ENCODE peak calls at places on chromosomes 11 and 22, in four cellular contexts. I is body of pancreas; G is stimulated activated CD8-positive, alpha-beta memory T cell treated with anti-CD3 and anti-CD28 coated beads, Interleukin-4, amount 100 ng/mL, for 1 hour; P is tibial nerve. M is an unnamed sample.

GRCh38 chr22:22085702-22086500 is 103.3 kb upstream of the TOP3B start:
- DNase-seq in I (no peak), G (no peak), P (no peak), M (no peak)

GRCh38 chr22:37163618-37164534 is 14.2 kb upstream of the IL2RB start:
- DNase-seq in I (no peak), G (no peak), P (no peak), M (no peak)

GRCh38 chr11:125777309-125777708 is 1.3 kb downstream of the PATE2 start:
- DNase-seq in I (no peak), G (no peak), P (no peak), M (no peak)

GRCh38 chr11:46380340-46381045 is 976 bp upstream of the MDK start:
- DNase-seq in I (peak; percentile 74), G (no peak), P (peak; percentile 37), M (no peak)

GRCh38 chr22:39316440-39317083 is 2.9 kb downstream of the RPL3 start:
- DNase-seq in I (peak; percentile 84), G (peak; percentile 58), P (peak; percentile 76), M (peak; percentile 66)

GRCh38 chr22:37806409-37807338 is 1.1 kb upstream of the GCAT start:
- DNase-seq in I (peak; percentile 64), G (no peak), P (no peak), M (no peak)

GRCh38 chr11:122375687-122376399 is 259.8 kb upstream of the BLID start:
- DNase-seq in I (no peak), G (no peak), P (no peak), M (no peak)

GRCh38 chr11:12224537-12224893 is 114.1 kb downstream of the MICAL2 start:
- DNase-seq in I (peak; percentile 58), G (peak; percentile 69), P (peak; percentile 63), M (no peak)

GRCh38 chr11:27004103-27004502 is 10.2 kb downstream of the FIBIN start:
- DNase-seq in I (no peak), G (no peak), P (no peak), M (no peak)

GRCh38 chr11:65743928-65744698 is 23.5 kb upstream of the RNASEH2C start:
- DNase-seq in I (peak; percentile 80), G (no peak), P (no peak), M (no peak)

GRCh38 chr11:44498524-44498923 is 66.9 kb upstream of the CD82 start:
- DNase-seq in I (peak; percentile 9), G (no peak), P (peak; percentile 14), M (no peak)

GRCh38 chr22:27150530-27150909 is 493.1 kb downstream of the MIAT start:
- DNase-seq in I (no peak), G (no peak), P (no peak), M (no peak)

GRCh38 chr11:44607324-44607962 is 42.0 kb downstream of the CD82 start:
- DNase-seq in I (no peak), G (no peak), P (no peak), M (no peak)

GRCh38 chr11:125451400-125452124 is 44.5 kb downstream of the FEZ1 start:
- DNase-seq in I (peak; percentile 54), G (no peak), P (peak; percentile 30), M (peak; percentile 82)

GRCh38 chr11:132717824-132718223 is 814.5 kb downstream of the OPCML start:
- DNase-seq in I (no peak), G (no peak), P (no peak), M (no peak)

GRCh38 chr11:14015711-14016110 is 53.2 kb downstream of the SPON1 start:
- DNase-seq in I (peak; percentile 12), G (no peak), P (no peak), M (no peak)

GRCh38 chr11:14244926-14245325 is 114.1 kb downstream of the RRAS2 start:
- DNase-seq in I (no peak), G (no peak), P (no peak), M (no peak)

GRCh38 chr22:32911526-32911925 is 110.0 kb downstream of the TIMP3 start:
- DNase-seq in I (no peak), G (no peak), P (no peak), M (no peak)

GRCh38 chr22:41197808-41198585 is 7.1 kb upstream of the L3MBTL2 start:
- DNase-seq in I (peak; percentile 63), G (no peak), P (no peak), M (no peak)

GRCh38 chr11:4191031-4191571 is 96.5 kb downstream of the RRM1 start:
- DNase-seq in I (peak; percentile 22), G (no peak), P (no peak), M (peak; percentile 10)